ENCODE peak calls at places on chromosomes 2 and 18, in five cellular contexts. D is transverse colon, U is breast epithelium, X is GM12892, P is stomach. W is an unnamed sample.

GRCh38 chr18:63783394-63783793 is 8.2 kb downstream of the SERPINB7 start:
- DNase-seq in D (no peak), U (no peak), X (no peak), P (no peak), W (no peak)

GRCh38 chr18:6920099-6920955 is 190.8 kb downstream of the ARHGAP28 start:
- DNase-seq in D (peak), U (no peak), X (peak), P (peak), W (no peak)

GRCh38 chr2:238425979-238426567 is 654 bp upstream of the ASB1 start:
- DNase-seq in D (no peak), U (no peak), X (no peak), P (peak), W (no peak)

GRCh38 chr2:171858397-171858958 is 35.6 kb downstream of the SLC25A12 start:
- DNase-seq in D (no peak), U (no peak), X (no peak), P (no peak), W (no peak)

GRCh38 chr2:166126014-166126639 is 1.7 kb downstream of the SCN1A start:
- DNase-seq in D (no peak), U (no peak), X (no peak), P (no peak), W (no peak)

GRCh38 chr2:32129086-32129485 is 36.6 kb upstream of the SLC30A6 start:
- DNase-seq in D (no peak), U (no peak), X (no peak), P (no peak), W (no peak)

GRCh38 chr2:61853086-61853847 is 593 bp downstream of the FAM161A start:
- DNase-seq in D (peak), U (no peak), X (peak), P (peak), W (peak)

GRCh38 chr18:34659579-34660517 is 50.2 kb upstream of the DTNA start:
- DNase-seq in D (peak), U (peak), X (no peak), P (peak), W (peak)

GRCh38 chr18:63202814-63203213 is 116.8 kb downstream of the BCL2 start:
- DNase-seq in D (no peak), U (no peak), X (no peak), P (no peak), W (no peak)

GRCh38 chr18:37322497-37323035 is 243.0 kb downstream of the CELF4 start:
- DNase-seq in D (peak), U (no peak), X (peak), P (peak), W (no peak)

GRCh38 chr2:164843346-164843841 is 1.8 kb upstream of the COBLL1 start:
- DNase-seq in D (no peak), U (no peak), X (no peak), P (no peak), W (no peak)

GRCh38 chr2:33409417-33409955 is 67.0 kb upstream of the RASGRP3 start:
- DNase-seq in D (no peak), U (no peak), X (no peak), P (no peak), W (no peak)

GRCh38 chr2:20429528-20429927 is 17.3 kb upstream of the RHOB start:
- DNase-seq in D (peak), U (no peak), X (no peak), P (peak), W (no peak)

GRCh38 chr2:206688992-206689391 is 29.2 kb downstream of the DYTN start:
- DNase-seq in D (no peak), U (no peak), X (no peak), P (no peak), W (no peak)

GRCh38 chr2:203949228-203949627 is 12.7 kb downstream of the ICOS start:
- DNase-seq in D (no peak), U (no peak), X (no peak), P (no peak), W (no peak)

GRCh38 chr18:31101148-31102019 is 837 bp downstream of the DSC2 start:
- DNase-seq in D (peak), U (peak), X (no peak), P (peak), W (peak)
- TF ChIP-seq POLR2AphosphoS5 in D (peak), U (peak), X (no peak), P (peak), W (peak)

GRCh38 chr2:9782197-9782719 is 61.0 kb upstream of the TAF1B start:
- DNase-seq in D (peak), U (peak), X (no peak), P (no peak), W (no peak)
- TF ChIP-seq POLR2AphosphoS5 in D (no peak), U (no peak), X (no peak), P (no peak), W (no peak)

GRCh38 chr2:71130325-71131260 is at the start of gene MPHOSPH10:
- DNase-seq in D (peak), U (peak), X (peak), P (peak), W (peak)
- TF ChIP-seq POLR2AphosphoS5 in D (peak), U (peak), X (peak), P (peak), W (peak)

DNA sequence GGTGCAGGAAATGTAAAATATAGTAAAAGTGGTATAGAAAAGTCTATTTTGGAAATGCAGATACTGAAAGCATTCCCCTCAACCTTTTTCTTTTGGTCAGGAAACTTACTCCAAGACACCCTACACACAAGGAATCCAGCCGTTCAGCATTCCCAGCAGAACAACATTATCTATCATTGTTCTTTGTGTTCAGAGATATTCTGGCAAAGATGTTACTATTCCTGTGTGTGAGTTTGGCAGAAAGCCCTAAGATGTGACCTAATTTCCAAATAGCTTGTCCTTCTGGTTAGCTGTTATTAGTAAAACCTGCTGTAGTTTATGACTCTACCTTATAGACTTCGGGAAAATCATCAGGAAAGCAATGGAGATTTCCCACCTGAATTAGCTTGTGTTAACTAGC is 78.1 kb upstream of the PELI1 start:
- DNase-seq in D (no peak), U (no peak), X (no peak), P (no peak), W (no peak)
- TF ChIP-seq POLR2AphosphoS5 in D (no peak), U (peak), X (no peak), P (no peak), W (no peak)

GRCh38 chr2:80149991-80150390 is 154.6 kb downstream of the LRRTM1 start:
- DNase-seq in D (no peak), U (no peak), X (no peak), P (no peak), W (no peak)

GRCh38 chr2:80145499-80145898 is 159.1 kb downstream of the LRRTM1 start:
- DNase-seq in D (no peak), U (no peak), X (no peak), P (no peak), W (no peak)

GRCh38 chr2:80151248-80151647 is 153.3 kb downstream of the LRRTM1 start:
- DNase-seq in D (no peak), U (no peak), X (no peak), P (no peak), W (no peak)

GRCh38 chr2:80148906-80149305 is 155.6 kb downstream of the LRRTM1 start:
- DNase-seq in D (no peak), U (no peak), X (no peak), P (no peak), W (no peak)

GRCh38 chr2:80147690-80148089 is 156.9 kb downstream of the LRRTM1 start:
- DNase-seq in D (no peak), U (no peak), X (no peak), P (no peak), W (no peak)
- TF ChIP-seq POLR2AphosphoS5 in D (no peak), U (no peak), X (no peak), P (no peak), W (no peak)

GRCh38 chr2:190964170-190964795 is 49.7 kb downstream of the STAT1 start:
- DNase-seq in D (no peak), U (no peak), X (no peak), P (no peak), W (no peak)
- TF ChIP-seq POLR2AphosphoS5 in D (no peak), U (no peak), X (peak), P (no peak), W (no peak)

W was measured in sigmoid colon.